ENCODE peak calls at places on chromosomes 5 and 9, in five cellular contexts. N, O, Q, A and M are unnamed samples.

GRCh38 chr9:1173986-1174385 is 123.8 kb downstream of the DMRT2 start:
- DNase-seq in O (no peak), N (no peak), Q (no peak), A (no peak), M (no peak)

GRCh38 chr5:151492729-151493128 is 45.3 kb downstream of the SLC36A1 start:
- DNase-seq in Q (peak), A (no peak), O (peak), N (no peak), M (peak)

GRCh38 chr9:34522971-34523797 is at the start of gene ENHO:
- DNase-seq in O (peak), Q (peak), A (peak), N (peak), M (peak)

GRCh38 chr5:57741326-57741725 is 258.7 kb upstream of the ACTBL2 start:
- DNase-seq in N (no peak), Q (no peak), A (no peak), O (no peak), M (no peak)

GRCh38 chr9:137456061-137456863 is 2.9 kb downstream of the NSMF start:
- DNase-seq in Q (no peak), N (no peak), O (peak), A (no peak), M (peak)

GRCh38 chr9:126373241-126373640 is 46.6 kb downstream of the MVB12B start:
- DNase-seq in Q (no peak), O (peak), N (no peak), A (no peak), M (peak)

GRCh38 chr5:61625682-61626620 is 293.9 kb downstream of the ZSWIM6 start:
- DNase-seq in N (peak), A (peak), O (peak), Q (no peak), M (peak)

GRCh38 chr5:141681695-141682641 is at the start of gene ARAP3:
- DNase-seq in O (peak), Q (peak), N (no peak), A (peak), M (peak)

GRCh38 chr9:70481471-70481870 is 67.0 kb upstream of the KLF9 start:
- DNase-seq in Q (no peak), A (no peak), N (no peak), O (no peak), M (no peak)

GRCh38 chr9:113580954-113581311 is 117.4 kb downstream of the RGS3 start:
- DNase-seq in O (no peak), N (no peak), A (no peak), Q (no peak), M (no peak)
- H3K4me3 ChIP-seq in O (no peak), N (no peak), A (no peak), Q (no peak), M (no peak)

GRCh38 chr9:92770005-92770995 is 5.7 kb upstream of the BICD2 start:
- DNase-seq in O (no peak), N (no peak), A (no peak), Q (no peak), M (peak)
- TF ChIP-seq CTCF in O (no peak), N (no peak), A (no peak), Q (no peak), M (no peak)

GRCh38 chr9:16515879-16516289 is 354.6 kb downstream of the BNC2 start:
- DNase-seq in A (no peak), O (peak), N (no peak), Q (no peak), M (peak)

GRCh38 chr9:16516887-16517286 is 353.6 kb downstream of the BNC2 start:
- DNase-seq in A (no peak), N (no peak), O (peak), Q (no peak), M (peak)

GRCh38 chr9:16514131-16514530 is 356.3 kb downstream of the BNC2 start:
- DNase-seq in A (no peak), O (no peak), N (no peak), Q (no peak), M (no peak)

GRCh38 chr9:16512281-16512680 is 358.2 kb downstream of the BNC2 start:
- DNase-seq in N (no peak), Q (no peak), A (no peak), O (no peak), M (no peak)

DNA sequence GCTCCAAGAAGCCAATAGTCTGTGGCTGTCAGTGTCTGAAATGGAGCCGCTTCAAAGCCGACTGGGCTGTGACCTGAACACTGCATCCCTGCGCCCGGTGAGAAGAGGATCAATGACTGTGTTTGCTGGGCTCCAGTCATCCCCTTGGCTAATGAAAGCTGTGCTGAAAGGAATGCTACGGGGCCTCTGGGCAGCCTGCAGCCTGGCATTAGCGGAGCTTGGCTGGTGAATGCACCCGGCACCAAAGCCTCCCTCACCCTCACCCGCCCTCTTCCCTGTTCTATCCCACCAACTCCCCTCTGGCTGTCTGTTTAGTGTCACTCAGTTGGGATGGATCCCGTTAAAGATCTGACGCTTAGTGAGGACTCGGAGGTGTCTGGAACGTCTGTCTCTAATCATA is 355.3 kb downstream of the BNC2 start:
- DNase-seq in Q (no peak), O (peak), A (no peak), N (no peak), M (no peak)
- H3K4me3 ChIP-seq in Q (no peak), O (no peak), A (no peak), N (no peak), M (no peak)

DNA sequence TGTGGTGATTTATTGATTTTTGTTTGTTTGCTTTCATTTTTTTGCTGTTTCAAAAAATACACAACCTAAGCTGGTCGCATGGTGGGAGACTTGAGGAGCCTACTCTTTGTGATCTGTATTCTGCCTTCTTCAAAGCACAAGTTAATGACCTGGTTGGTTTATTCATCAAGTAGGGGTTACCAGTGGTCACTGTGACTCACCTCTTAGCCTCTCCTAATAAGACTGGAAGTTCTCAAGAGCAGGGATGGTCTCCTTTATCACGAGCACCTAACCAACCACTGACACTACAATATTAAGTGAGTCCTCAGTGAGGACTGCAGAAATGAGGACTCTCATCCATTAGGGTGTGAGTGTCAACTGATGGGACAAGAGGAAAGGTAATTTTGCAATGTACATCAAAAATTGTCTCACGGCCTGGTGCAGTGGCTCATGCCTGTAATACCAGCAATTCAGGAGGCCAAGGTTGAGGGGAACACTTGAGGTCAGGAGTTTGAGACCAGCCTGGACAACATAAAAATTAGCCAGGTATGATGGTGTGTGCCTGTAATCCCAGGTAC is 13.6 kb upstream of the MTMR12 start:
- DNase-seq in N (no peak), Q (peak), A (no peak), O (peak), M (peak)
- TF ChIP-seq CTCF in N (no peak), Q (no peak), A (no peak), O (no peak), M (no peak)

DNA sequence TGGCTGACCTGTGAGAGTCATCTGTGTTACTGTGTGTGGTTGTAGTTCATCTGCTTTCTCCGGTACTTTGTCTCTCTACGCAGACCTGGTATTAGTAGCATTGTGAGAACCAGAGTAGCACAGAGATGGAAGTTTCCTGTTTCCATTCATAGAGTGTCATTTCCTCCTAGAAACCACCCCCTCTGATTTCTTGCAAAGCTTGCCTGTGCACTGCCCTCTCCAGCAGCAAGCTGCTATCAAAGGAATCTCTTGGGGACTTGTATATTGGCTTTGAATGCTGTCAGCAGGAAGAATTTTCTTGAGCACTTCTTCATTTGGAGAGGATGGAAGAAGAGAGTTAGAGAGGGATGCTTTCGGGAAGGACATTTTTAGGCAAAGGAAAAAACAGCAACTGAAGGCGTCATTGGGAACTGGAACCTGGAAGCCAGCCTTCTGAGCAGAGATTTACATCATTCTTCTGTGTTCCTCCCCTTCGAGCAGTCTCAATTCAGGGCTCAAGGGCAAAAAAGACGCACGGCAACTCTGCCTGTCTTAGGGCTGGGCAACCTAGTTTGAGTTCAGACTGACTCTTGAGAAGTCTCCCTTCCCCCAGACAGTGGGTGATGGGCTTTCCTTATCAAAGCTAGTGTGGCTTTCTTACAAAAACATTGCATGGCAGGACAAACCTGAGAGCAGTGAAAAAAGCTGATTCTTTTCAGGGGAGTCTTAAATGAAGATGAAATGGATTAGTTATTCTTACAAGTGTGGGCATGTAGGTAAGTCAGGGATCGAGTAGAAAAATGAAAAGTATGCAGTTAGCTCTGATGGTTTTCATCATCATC is 226.3 kb downstream of the AOPEP start:
- DNase-seq in O (no peak), A (no peak), Q (no peak), N (peak), M (peak)
- H3K4me3 ChIP-seq in O (no peak), A (no peak), Q (no peak), N (peak), M (no peak)